ENCODE peak calls at places on chromosomes 7 and 10, in eight cellular contexts. A, W, F, D, X, I, B and K are unnamed samples.

GRCh38 chr7:107528461-107528860 is 35.3 kb downstream of the COG5 start:
- DNase-seq in D (no peak), W (no peak), F (peak; percentile 19), X (no peak), B (no peak), A (no peak), I (no peak), K (peak; percentile 43)

GRCh38 chr10:84510121-84510520 is 181.7 kb downstream of the CCSER2 start:
- DNase-seq in A (no peak), I (no peak), W (no peak), D (no peak), B (no peak), F (peak; percentile 20), X (peak; percentile 43), K (peak; percentile 17)

GRCh38 chr10:74786126-74786525 is 40.3 kb upstream of the KAT6B start:
- DNase-seq in D (no peak), F (no peak), X (no peak), B (no peak), A (no peak), W (no peak), I (no peak), K (no peak)

GRCh38 chr7:40199076-40199802 is 64.4 kb downstream of the SUGCT start:
- DNase-seq in B (no peak), A (peak; percentile 47), X (peak; percentile 11), I (no peak), D (no peak), F (peak; percentile 67), W (no peak), K (peak; percentile 70)

GRCh38 chr10:111511751-111512150 is 434.9 kb downstream of the ADRA2A start:
- DNase-seq in B (peak; percentile 18), W (no peak), D (no peak), X (peak; percentile 41), F (no peak), I (no peak), A (no peak), K (no peak)

GRCh38 chr10:53458007-53458406 is 685.4 kb upstream of the MBL2 start:
- DNase-seq in W (no peak), D (no peak), B (no peak), I (no peak), F (no peak), A (no peak), X (no peak), K (no peak)

GRCh38 chr7:126368-126767 is 66.0 kb upstream of the FAM20C start:
- DNase-seq in I (no peak), X (no peak), A (no peak), D (no peak), W (no peak), B (no peak), F (no peak), K (no peak)

GRCh38 chr7:131909151-131909768 is 352.8 kb upstream of the PODXL start:
- DNase-seq in B (no peak), I (no peak), X (peak; percentile 54), F (no peak), W (peak; percentile 25), A (peak; percentile 72), D (no peak), K (no peak)

GRCh38 chr10:33306126-33306525 is 28.3 kb downstream of the NRP1 start:
- DNase-seq in D (no peak), I (no peak), A (no peak), W (no peak), X (peak; percentile 45), F (peak; percentile 79), B (no peak), K (no peak)

GRCh38 chr7:130216750-130217149 is 9.1 kb downstream of the SSMEM1 start:
- DNase-seq in X (no peak), A (no peak), I (no peak), F (no peak), B (no peak), W (no peak), D (no peak), K (no peak)

GRCh38 chr10:95430231-95430951 is 130.8 kb downstream of the SORBS1 start:
- DNase-seq in D (peak; percentile 74), B (peak; percentile 61), F (peak; percentile 62), X (peak; percentile 80), W (peak; percentile 54), A (peak; percentile 81), I (no peak), K (no peak)

GRCh38 chr7:149524399-149524798 is 26.8 kb upstream of the ZNF746 start:
- DNase-seq in W (no peak), I (no peak), D (no peak), F (no peak), B (no peak), X (no peak), A (no peak), K (no peak)

DNA sequence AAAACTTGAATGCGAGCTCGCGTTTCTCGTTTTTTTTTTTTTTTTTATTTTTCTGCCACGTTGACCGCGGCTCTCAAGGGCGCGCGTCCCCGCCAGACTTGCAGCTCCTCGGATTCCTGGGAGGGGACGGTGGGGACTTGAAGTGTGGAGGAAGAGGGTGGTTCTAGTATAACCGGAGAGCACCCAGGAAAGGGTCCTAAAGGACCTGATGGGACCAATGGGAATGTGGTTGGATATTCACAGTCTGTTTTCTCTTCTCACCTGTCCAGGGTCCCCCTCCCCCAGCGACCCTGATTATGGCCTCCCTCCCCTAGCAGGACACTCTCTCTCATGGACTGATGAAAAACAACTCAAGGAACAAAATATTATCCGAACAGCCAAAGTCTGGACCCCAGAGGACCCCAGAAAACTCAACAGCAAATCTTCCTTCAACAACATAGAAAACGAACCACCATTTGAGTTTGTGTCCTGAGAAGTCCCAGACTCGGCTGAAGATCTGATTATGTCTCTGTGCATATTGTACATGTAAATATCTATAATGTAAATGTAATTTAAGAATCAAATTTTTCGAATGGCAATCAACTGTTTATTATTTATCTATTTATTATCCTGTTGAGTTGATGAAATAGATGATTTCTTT is 1.4 kb downstream of the PTF1A start:
- DNase-seq in D (no peak), A (no peak), B (no peak), F (no peak), W (no peak), I (no peak), X (no peak), K (no peak)
- H3K27me3 ChIP-seq in D (peaks cover 17% of the 10 kb centered on the region), A (peaks cover 42% of the 10 kb centered on the region), B (no peaks in the 10 kb centered on the region), F (peaks cover 30% of the 10 kb centered on the region), W (peaks cover 64% of the 10 kb centered on the region), I (peaks cover 71% of the 10 kb centered on the region), X (peaks cover 100% of the 10 kb centered on the region), K (peaks cover 46% of the 10 kb centered on the region)

GRCh38 chr7:155009570-155010157 is 6.7 kb upstream of the PAXIP1 start:
- DNase-seq in X (peak; percentile 17), D (no peak), A (peak; percentile 37), W (no peak), B (no peak), I (no peak), F (no peak), K (no peak)
- TF ChIP-seq CTCF in X (peak; percentile 65), D (no peak), A (peak; percentile 67), W (no peak), B (no peak), I (peak; percentile 26), F (peak; percentile 15), K (peak; percentile 38)

DNA sequence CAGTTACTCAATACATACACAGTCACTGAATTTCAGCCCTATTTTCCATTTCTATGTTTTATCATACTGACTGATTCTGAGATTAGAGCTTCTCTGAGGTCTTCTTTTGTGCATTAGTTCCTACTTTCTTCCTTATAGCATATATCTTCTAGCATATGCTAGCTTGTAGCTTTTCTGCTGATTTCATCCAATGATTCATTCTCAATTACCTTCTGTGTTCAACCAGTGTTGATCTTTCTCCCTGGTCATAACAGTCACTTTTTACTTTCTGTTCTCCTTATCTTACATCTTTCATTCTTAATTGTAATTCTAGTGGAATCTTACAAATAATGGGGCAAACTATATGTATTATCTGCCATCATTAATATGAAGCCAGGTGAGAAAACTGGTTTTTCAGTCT is 159.5 kb upstream of the HGF start:
- DNase-seq in X (no peak), I (no peak), D (no peak), B (no peak), W (no peak), F (no peak), A (no peak), K (no peak)
- H3K4me3 ChIP-seq in X (no peak overlapping the region), I (no peak overlapping the region), D (no peak overlapping the region), B (no peak overlapping the region), W (no peak overlapping the region), F (no peak overlapping the region), A (no peak overlapping the region), K (no peak overlapping the region)

GRCh38 chr7:158488225-158488889 is 99.3 kb downstream of the PTPRN2 start:
- DNase-seq in F (no peak), A (no peak), X (no peak), B (no peak), I (no peak), D (no peak), W (no peak), K (no peak)

GRCh38 chr7:158492372-158492771 is 95.3 kb downstream of the PTPRN2 start:
- DNase-seq in D (no peak), B (no peak), I (no peak), W (no peak), A (no peak), F (no peak), X (no peak), K (no peak)

GRCh38 chr7:158489462-158490155 is 98.0 kb downstream of the PTPRN2 start:
- DNase-seq in B (no peak), W (no peak), I (no peak), X (no peak), F (no peak), A (no peak), D (no peak), K (no peak)

GRCh38 chr7:158490171-158490782 is 97.3 kb downstream of the PTPRN2 start:
- DNase-seq in D (no peak), W (no peak), A (no peak), F (no peak), B (no peak), I (no peak), X (no peak), K (no peak)

DNA sequence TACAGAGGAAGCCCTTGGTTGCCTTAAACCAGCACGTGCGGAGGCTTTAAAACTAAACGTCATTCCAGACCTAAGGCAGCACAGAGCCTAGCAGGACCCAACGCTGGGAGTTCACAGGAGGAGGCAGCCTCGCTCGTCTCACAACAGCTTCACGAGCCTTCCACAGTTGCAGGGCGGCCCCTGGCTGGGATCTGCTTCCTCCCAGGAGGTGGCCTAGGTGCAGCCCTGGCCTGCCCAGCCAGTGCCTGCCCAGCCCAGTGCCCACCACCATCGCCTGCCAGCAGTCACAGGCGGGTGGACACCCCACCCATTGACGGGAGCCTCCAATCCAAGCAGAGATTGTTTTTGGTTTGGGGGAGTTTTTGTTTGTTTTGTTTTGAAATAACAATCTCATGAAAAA is 96.5 kb downstream of the PTPRN2 start:
- DNase-seq in I (no peak), D (no peak), A (no peak), W (no peak), X (no peak), B (no peak), F (no peak), K (no peak)
- H3K27me3 ChIP-seq in I (peaks cover 9% of the 10 kb centered on the region), D (no peaks in the 10 kb centered on the region), A (no peaks in the 10 kb centered on the region), W (no peaks in the 10 kb centered on the region), X (no peaks in the 10 kb centered on the region), B (no peaks in the 10 kb centered on the region), F (no peaks in the 10 kb centered on the region), K (no peaks in the 10 kb centered on the region)

GRCh38 chr10:116272497-116273221 is at the start of gene GFRA1:
- DNase-seq in F (peak; percentile 18), D (no peak), I (no peak), A (peak; percentile 79), X (peak; percentile 69), W (no peak), B (no peak), K (no peak)
- TF ChIP-seq CTCF in F (no peak), D (no peak), I (no peak), A (no peak), X (peak; percentile 40), W (no peak), B (no peak), K (peak; percentile 4)